ENCODE peak calls at places on chromosomes 1 and 21, in seven cellular contexts. R, Z, K, U, W, Q and O are unnamed samples.

GRCh38 chr1:94819945-94820746 is at the start of gene SLC44A3:
- DNase-seq in W (peak; percentile 62), R (peak; percentile 24), U (peak; percentile 69), Q (peak; percentile 75), Z (peak; percentile 82), K (peak; percentile 51), O (peak; percentile 72)

GRCh38 chr1:12052008-12052573 is 11.0 kb upstream of the TNFRSF8 start:
- DNase-seq in R (peak; percentile 83), W (peak; percentile 7), Q (peak; percentile 50), Z (no peak), K (no peak), U (peak; percentile 85), O (peak; percentile 75)

GRCh38 chr1:21261551-21262281 is 28.5 kb downstream of the ECE1 start:
- DNase-seq in R (peak; percentile 96), W (peak; percentile 25), U (peak; percentile 100), Z (no peak), K (no peak), Q (peak; percentile 48), O (peak; percentile 82)

GRCh38 chr1:12150456-12151200 is 16.2 kb upstream of the TNFRSF1B start:
- DNase-seq in Z (no peak), Q (no peak), K (no peak), W (peak; percentile 97), U (no peak), R (no peak), O (no peak)

GRCh38 chr1:1351511-1352427 is 2.6 kb upstream of the DVL1 start:
- DNase-seq in Q (no peak), U (peak; percentile 54), R (peak; percentile 38), W (peak; percentile 95), K (no peak), Z (no peak), O (no peak)

GRCh38 chr1:31799895-31800676 is 15.7 kb downstream of the SPOCD1 start:
- DNase-seq in Z (no peak), W (no peak), Q (no peak), R (no peak), U (no peak), K (no peak), O (no peak)

GRCh38 chr1:93591291-93591832 is 90.3 kb downstream of the BCAR3 start:
- DNase-seq in U (no peak), K (no peak), R (no peak), Q (no peak), Z (no peak), W (no peak), O (no peak)

GRCh38 chr1:215181518-215181917 is 99.0 kb downstream of the KCNK2 start:
- DNase-seq in Q (no peak), K (no peak), Z (no peak), U (no peak), W (no peak), R (no peak), O (no peak)

GRCh38 chr21:36861595-36861883 is 104.9 kb downstream of the HLCS start:
- DNase-seq in W (peak; percentile 51), U (no peak), Z (no peak), Q (no peak), R (peak; percentile 35), K (no peak), O (no peak)

GRCh38 chr1:180192172-180192571 is 37.5 kb downstream of the QSOX1 start:
- DNase-seq in K (no peak), Z (no peak), W (no peak), U (no peak), Q (no peak), R (no peak), O (no peak)

GRCh38 chr1:62875676-62876075 is 91.7 kb downstream of the ATG4C start:
- DNase-seq in W (no peak), K (no peak), Z (no peak), R (no peak), Q (no peak), U (no peak), O (no peak)

GRCh38 chr1:208757846-208758245 is 513.7 kb upstream of the PLXNA2 start:
- DNase-seq in W (no peak), U (no peak), R (no peak), K (no peak), Z (no peak), Q (no peak), O (no peak)

GRCh38 chr21:33053986-33054385 is 16.0 kb upstream of the OLIG1 start:
- DNase-seq in Q (no peak), K (no peak), W (no peak), Z (no peak), R (no peak), U (no peak), O (no peak)

GRCh38 chr1:87243573-87243972 is 85.1 kb upstream of the LMO4 start:
- DNase-seq in Z (no peak), R (peak; percentile 89), K (no peak), U (peak; percentile 31), Q (no peak), W (peak; percentile 48), O (no peak)

GRCh38 chr21:34271452-34271851 is 92.4 kb upstream of the KCNE2 start:
- DNase-seq in Q (no peak), K (no peak), W (no peak), U (no peak), Z (no peak), R (no peak), O (no peak)

GRCh38 chr1:202770135-202770534 is 38.1 kb downstream of the KDM5B start:
- DNase-seq in U (no peak), R (no peak), Z (no peak), Q (no peak), K (no peak), W (no peak), O (no peak)

GRCh38 chr21:29360799-29361765 is 62.4 kb downstream of the BACH1 start:
- DNase-seq in K (no peak), Q (no peak), Z (no peak), R (peak; percentile 40), U (no peak), W (no peak), O (peak; percentile 37)

GRCh38 chr1:181425566-181425965 is 57.8 kb upstream of the CACNA1E start:
- DNase-seq in Q (no peak), R (no peak), W (no peak), Z (no peak), U (no peak), K (no peak), O (no peak)

GRCh38 chr1:201228011-201228983 is 37.7 kb downstream of the IGFN1 start:
- DNase-seq in Z (peak; percentile 32), Q (no peak), W (no peak), K (no peak), R (no peak), U (no peak), O (no peak)

GRCh38 chr1:201903135-201903534 is 14.4 kb downstream of the SHISA4 start:
- DNase-seq in U (peak; percentile 54), W (peak; percentile 49), R (peak; percentile 64), K (no peak), Z (no peak), Q (no peak), O (peak; percentile 63)

GRCh38 chr1:180672105-180672504 is 40.3 kb downstream of the XPR1 start:
- DNase-seq in U (no peak), K (no peak), R (peak; percentile 69), Z (no peak), W (peak; percentile 13), Q (no peak), O (no peak)

GRCh38 chr1:176919386-176920378 is 244.8 kb downstream of the ASTN1 start:
- DNase-seq in U (no peak), Z (no peak), R (no peak), Q (no peak), W (no peak), K (no peak), O (no peak)

DNA sequence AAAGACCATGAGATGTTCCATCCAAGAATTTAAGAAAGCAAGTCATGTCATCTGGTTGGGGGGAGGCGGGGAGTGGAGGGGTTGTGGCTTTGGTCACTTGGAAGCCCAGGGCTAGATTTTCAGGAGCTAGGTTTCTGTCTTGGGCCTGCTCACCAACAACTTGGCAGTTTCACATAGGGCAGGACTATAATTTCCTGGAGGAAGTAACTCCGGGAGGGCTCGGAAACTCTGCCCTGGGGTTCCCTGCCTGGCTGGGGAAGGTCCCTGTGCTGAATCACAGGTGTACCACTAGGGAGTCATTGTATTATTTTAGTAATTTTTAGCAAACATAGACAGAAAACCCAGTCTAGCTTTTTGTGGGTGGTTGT is 144.9 kb downstream of the GRIK3 start:
- DNase-seq in Q (peak; percentile 14), K (no peak), W (no peak), U (no peak), Z (peak; percentile 26), R (no peak), O (no peak)
- H3K9ac ChIP-seq in Q (no peak overlapping the region), K (no peak overlapping the region), W (no peak overlapping the region), U (no peak overlapping the region), Z (no peak overlapping the region), R (no peak overlapping the region), O (no peak overlapping the region)

DNA sequence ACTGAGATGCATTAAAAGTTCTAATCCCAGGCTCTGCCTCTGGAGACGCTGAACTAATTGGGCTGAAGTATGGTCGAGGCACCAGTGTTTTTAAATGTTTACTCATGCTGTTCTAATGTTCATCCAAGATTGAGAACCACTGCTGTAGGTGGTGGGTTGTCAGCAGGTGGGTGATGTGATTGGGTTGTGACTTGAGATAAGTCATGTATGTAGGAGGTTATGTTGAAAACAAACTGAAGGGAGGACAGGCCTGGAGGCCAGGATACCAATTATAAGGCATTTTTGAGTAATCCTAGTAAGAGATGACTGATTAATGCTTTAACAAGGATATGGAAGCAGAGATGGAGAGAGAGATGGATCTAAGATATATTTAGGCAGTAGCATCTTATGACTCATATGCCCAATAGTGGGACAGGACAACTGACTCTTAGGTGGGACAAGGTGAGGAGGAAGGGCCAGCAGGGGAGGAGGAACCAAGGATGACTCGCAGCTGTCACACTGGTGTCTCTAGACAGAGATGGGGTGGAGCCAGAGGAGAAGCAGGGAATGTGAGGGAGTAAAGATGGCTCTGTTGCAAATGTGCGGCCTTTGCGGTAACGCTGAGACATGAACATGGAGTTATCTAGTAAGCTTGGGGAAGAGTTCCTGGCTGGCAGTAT is 29.3 kb downstream of the RAB4A start:
- DNase-seq in W (no peak), K (no peak), Q (no peak), Z (no peak), U (no peak), R (no peak), O (peak; percentile 28)
- H3K23ac ChIP-seq in W (no peak overlapping the region), K (no peak overlapping the region), Q (no peak overlapping the region), Z (no peak overlapping the region), U (no peak overlapping the region), R (no peak overlapping the region), O (no peak overlapping the region)

GRCh38 chr1:2547210-2548067 is 8.7 kb upstream of the TNFRSF14 start:
- DNase-seq in K (no peak), Q (no peak), U (no peak), Z (no peak), R (no peak), W (peak; percentile 13), O (no peak)
- H3K9ac ChIP-seq in K (peak overlapping the region; percentile 98), Q (no peak overlapping the region), U (no peak overlapping the region), Z (peak overlapping the region; percentile 20), R (no peak overlapping the region), W (no peak overlapping the region), O (peak overlapping the region; percentile 61)

DNA sequence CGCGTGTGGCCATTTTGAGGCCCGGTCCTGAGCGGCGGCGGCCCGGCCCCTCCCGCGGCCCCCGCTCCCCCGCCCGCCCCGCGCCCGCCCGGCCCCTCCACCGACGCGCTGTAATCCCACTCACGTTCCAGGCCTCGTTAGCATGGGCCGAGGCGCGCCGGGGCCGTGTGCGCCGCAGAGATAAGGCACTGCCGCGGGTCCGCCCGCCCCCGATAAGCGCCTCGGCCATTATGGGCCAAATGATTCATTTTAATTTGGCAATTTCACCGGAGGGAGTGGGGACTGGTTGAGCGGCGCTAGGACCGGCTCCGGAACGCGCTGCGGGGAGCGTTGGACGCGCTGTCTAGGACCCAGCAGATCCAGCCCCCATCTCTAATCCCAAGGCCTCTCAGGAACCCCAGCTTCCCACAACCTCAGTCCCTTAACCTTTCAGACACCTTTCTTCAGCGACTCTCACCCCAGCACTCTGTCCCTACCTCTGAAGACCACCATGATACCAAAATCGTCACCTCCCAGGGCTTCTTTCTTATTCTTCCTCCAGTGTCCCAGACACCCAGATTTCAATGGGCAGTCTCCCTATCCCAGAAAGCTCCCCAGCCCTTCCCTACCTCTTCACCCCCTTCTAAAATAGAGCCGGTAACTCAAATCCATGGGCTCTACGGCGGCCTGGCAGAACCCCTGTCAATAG is at the start of gene TAL1:
- DNase-seq in R (no peak), Z (peak; percentile 66), W (peak; percentile 53), Q (no peak), K (no peak), U (no peak), O (no peak)
- H3K23ac ChIP-seq in R (peak within 1 kb of the TSS; percentile 82), Z (no peak within 1 kb of the TSS), W (no peak within 1 kb of the TSS), Q (no peak within 1 kb of the TSS), K (peak within 1 kb of the TSS; percentile 76), U (no peak within 1 kb of the TSS), O (no peak within 1 kb of the TSS)